ENCODE peak calls at places on chromosomes 4 and X, in four cellular contexts. V is OCI-LY7, T is GM23248, M is MM.1S. O is an unnamed sample.

GRCh38 chrX:108735680-108736508 is 469 bp downstream of the IRS4 start:
- DNase-seq in T (peak; percentile 32), M (no peak), V (no peak), O (peak; percentile 41)

GRCh38 chr4:32858971-32859370 is 2138.8 kb downstream of the PCDH7 start:
- DNase-seq in M (no peak), T (peak; percentile 83), V (no peak), O (no peak)

GRCh38 chr4:20490734-20491133 is 209.5 kb upstream of the PACRGL start:
- DNase-seq in V (no peak), T (no peak), M (no peak), O (no peak)

GRCh38 chrX:27815209-27815608 is 7.4 kb downstream of the MAGEB10 start:
- DNase-seq in T (no peak), M (no peak), V (no peak), O (no peak)

GRCh38 chr4:68498413-68499007 is 51.2 kb downstream of the TMPRSS11E start:
- DNase-seq in M (peak; percentile 80), T (peak; percentile 72), V (peak; percentile 66), O (peak; percentile 33)

GRCh38 chr4:152591361-152591760 is 55.5 kb upstream of the FBXW7 start:
- DNase-seq in T (peak; percentile 71), V (no peak), M (no peak), O (no peak)

GRCh38 chr4:1567808-1568581 is 116.1 kb downstream of the FAM53A start:
- DNase-seq in V (no peak), M (no peak), T (peak; percentile 36), O (no peak)

GRCh38 chrX:17046478-17047097 is 100.1 kb downstream of the REPS2 start:
- DNase-seq in M (peak; percentile 59), T (peak; percentile 70), V (peak; percentile 71), O (peak; percentile 51)

GRCh38 chr4:189202182-189202868 is 738.3 kb upstream of the FRG1 start:
- DNase-seq in T (peak; percentile 82), M (peak; percentile 80), V (peak; percentile 35), O (peak; percentile 45)

GRCh38 chr4:90958256-90958895 is 831.2 kb downstream of the CCSER1 start:
- DNase-seq in V (no peak), T (no peak), M (no peak), O (no peak)

GRCh38 chrX:119398974-119399771 is at the start of gene SLC25A43:
- DNase-seq in V (peak; percentile 71), T (peak; percentile 61), M (peak; percentile 42), O (peak; percentile 69)

GRCh38 chr4:20764353-20764752 is 64.1 kb downstream of the PACRGL start:
- DNase-seq in M (no peak), V (no peak), T (peak; percentile 6), O (no peak)

GRCh38 chr4:158624889-158625478 is 46.7 kb downstream of the C4orf46 start:
- DNase-seq in M (peak; percentile 55), T (peak; percentile 84), V (peak; percentile 60), O (peak; percentile 32)

GRCh38 chr4:172786039-172786792 is 382.4 kb upstream of the GALNT7 start:
- DNase-seq in M (no peak), T (peak; percentile 9), V (no peak), O (no peak)

GRCh38 chrX:87516716-87517115 is 886 bp upstream of the KLHL4 start:
- DNase-seq in T (no peak), M (no peak), V (no peak), O (no peak)

GRCh38 chrX:4735299-4735698 is 1021.9 kb upstream of the PRKX start:
- DNase-seq in M (no peak), V (no peak), T (no peak), O (no peak)

GRCh38 chr4:15601862-15602261 is 53.3 kb downstream of the FBXL5 start:
- DNase-seq in M (no peak), T (no peak), V (no peak), O (no peak)

GRCh38 chr4:134702374-134702773 is 500.8 kb upstream of the PABPC4L start:
- DNase-seq in V (no peak), T (no peak), M (no peak), O (no peak)

GRCh38 chrX:53188763-53189162 is 36.2 kb downstream of the KDM5C start:
- DNase-seq in T (peak; percentile 27), V (no peak), M (peak; percentile 50), O (no peak)

GRCh38 chrX:45801554-45801953 is 600.9 kb upstream of the DIPK2B start:
- DNase-seq in M (peak; percentile 44), T (peak; percentile 57), V (peak; percentile 4), O (peak; percentile 10)

GRCh38 chr4:100936676-100937390 is 410.5 kb downstream of the PPP3CA start:
- DNase-seq in V (no peak), T (no peak), M (no peak), O (no peak)

GRCh38 chr4:10554694-10555093 is 97.5 kb upstream of the ZNF518B start:
- DNase-seq in M (peak; percentile 57), T (peak; percentile 78), V (peak; percentile 54), O (peak; percentile 44)

GRCh38 chr4:48877827-48878535 is 28.6 kb downstream of the OCIAD2 start:
- DNase-seq in V (peak; percentile 33), T (no peak), M (no peak), O (no peak)

GRCh38 chr4:155442267-155443105 is 65.7 kb upstream of the MAP9 start:
- DNase-seq in T (peak; percentile 70), V (peak; percentile 41), M (peak; percentile 57), O (peak; percentile 55)

GRCh38 chrX:18833071-18833731 is 125.8 kb downstream of the PPEF1 start:
- DNase-seq in V (no peak), T (peak; percentile 62), M (no peak), O (peak; percentile 59)

DNA sequence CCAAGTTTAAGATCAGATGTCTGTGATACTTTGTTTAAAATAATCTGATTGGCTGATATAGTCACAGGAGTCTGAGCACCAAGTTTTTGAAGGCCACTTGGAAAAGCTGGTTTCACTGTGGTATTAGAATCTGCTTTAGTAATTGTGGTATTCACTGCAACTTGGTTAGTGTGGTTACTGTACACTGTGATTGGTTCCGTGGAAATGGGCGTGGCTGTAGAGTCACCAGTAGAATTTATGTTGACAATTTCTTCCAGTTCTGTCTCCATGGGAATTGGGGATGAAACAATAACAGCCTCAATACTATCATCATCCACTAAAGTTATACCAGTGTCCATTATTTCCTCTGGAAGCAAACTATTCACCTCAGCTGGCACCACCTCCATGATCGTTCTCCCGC is 26.2 kb downstream of the LIN54 start:
- DNase-seq in T (peak; percentile 46), V (no peak), M (no peak), O (no peak)
- TF ChIP-seq EZH2phosphoT487 in T (no peak), V (no peak), M (no peak), O (no peak)

DNA sequence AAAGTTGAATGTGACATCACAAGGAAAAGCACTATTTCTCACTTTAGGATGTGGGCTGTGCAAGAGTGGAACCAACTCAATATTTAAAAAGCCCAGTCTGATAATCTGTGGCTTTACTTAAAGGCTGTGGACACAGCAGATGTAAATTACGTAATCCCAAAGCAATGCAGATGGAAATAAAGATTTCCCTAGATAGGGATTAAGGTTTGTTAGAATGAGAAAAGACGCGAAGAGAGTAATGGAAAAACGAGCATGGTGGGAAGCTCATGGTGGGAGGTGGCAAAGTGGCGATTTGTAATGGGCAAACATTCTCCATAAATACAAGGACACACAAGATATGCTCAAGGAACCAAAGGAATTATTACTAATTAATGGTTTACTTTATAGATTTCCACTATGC is 985.5 kb downstream of the FSTL5 start:
- DNase-seq in T (no peak), M (no peak), V (no peak), O (no peak)
- TF ChIP-seq EZH2phosphoT487 in T (no peak), M (no peak), V (no peak), O (no peak)

GRCh38 chr4:19213388-19213787 is 1038.3 kb upstream of the SLIT2 start:
- DNase-seq in T (no peak), V (no peak), M (no peak), O (no peak)
- TF ChIP-seq EZH2phosphoT487 in T (no peak), V (no peak), M (no peak), O (no peak)

DNA sequence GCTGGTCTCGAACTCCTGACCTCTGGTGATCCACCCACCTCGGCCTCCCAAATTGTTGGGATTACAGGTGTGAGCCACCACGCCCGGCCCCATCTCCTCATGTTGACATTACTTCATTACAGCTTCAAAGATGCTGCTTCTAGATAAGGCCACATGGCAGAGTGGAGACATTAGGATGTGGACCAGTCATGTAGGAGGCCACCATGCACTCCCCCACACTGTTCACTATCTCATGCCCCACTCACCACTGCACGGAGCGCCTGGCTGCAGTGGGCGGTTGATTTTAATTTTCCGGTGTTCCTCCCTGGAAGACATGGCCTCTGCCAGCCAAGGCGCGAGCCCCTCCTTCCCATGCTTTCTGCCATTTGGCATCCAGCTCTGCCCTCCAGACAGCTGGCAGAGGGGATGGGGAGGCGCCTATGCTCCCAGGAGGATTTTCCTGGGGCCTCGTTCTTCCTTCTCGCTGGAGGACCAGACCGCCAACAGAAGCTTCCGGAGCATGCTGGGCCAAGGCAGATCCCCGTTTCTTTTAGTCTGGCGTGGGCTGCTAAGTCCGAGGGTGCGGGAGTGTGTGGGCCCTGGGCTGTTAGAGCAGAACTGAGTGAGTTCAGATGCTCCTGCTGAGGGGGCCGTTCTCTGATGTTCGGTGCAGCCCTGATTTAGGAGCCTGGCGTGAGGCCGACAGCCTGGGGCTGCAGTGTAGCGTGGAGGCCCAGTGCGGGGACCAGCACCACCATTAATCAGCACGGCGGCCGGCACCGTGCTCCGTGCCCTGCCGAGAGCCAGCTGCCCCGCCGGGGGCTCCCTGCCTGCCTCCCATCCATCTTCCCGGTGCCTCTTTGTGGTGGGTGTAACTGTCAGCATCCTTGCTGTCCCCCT is 93.1 kb downstream of the SORCS2 start:
- DNase-seq in V (no peak), T (no peak), M (no peak), O (no peak)
- TF ChIP-seq EZH2phosphoT487 in V (no peak), T (no peak), M (no peak), O (no peak)

GRCh38 chrX:13283512-13283911 is 36.3 kb downstream of the ATXN3L start:
- DNase-seq in T (peak; percentile 4), V (peak; percentile 44), M (peak; percentile 48), O (no peak)
- TF ChIP-seq EZH2phosphoT487 in T (no peak), V (no peak), M (no peak), O (no peak)

DNA sequence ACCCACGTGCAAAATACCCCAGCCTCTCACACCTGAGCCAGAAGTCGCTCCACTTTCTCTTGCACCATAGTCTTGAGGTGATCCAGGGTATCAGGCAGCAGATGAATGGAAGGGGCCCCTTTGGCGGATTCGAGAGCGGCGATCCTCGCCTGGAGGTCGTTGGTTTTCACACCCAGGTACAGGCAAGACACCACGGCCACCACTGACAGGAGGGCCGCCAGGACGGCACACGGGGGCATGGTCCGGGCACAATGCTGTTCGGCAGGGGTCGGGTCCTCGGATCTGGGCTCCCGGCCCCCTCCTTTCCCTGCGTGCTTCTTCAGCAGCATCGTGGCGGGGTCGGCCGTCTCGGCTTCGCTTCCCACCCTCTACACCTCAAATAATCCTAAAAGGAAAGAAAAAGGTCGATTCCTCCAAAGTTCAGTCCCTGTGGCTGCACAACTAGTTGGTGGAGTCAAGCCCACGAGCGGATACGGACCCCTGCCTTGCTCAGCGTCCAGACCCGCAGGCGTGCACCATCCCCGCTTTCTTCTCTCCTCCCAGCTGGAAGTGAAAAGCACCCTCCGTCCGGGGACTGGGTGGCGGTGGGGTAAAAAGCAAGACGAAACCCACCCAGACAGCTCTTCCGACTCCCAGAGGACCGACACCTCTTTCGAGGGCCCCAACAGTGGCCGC is 630 bp downstream of the COL25A1 start:
- DNase-seq in V (no peak), T (peak; percentile 11), M (no peak), O (peak; percentile 26)
- TF ChIP-seq EZH2phosphoT487 in V (no peak), T (no peak), M (no peak), O (no peak)